ENCODE peak calls at places on chromosome 20, in ten cellular contexts. E is GM03348; Z is renal cortical epithelial cell; I is ELR; F is stimulated activated CD4-positive, alpha-beta T cell treated with anti-CD3 and anti-CD28 coated beads, Interleukin-1b, Interleukin-23, amount 100 ng/mL, for 48 hours; V is heart left ventricle; U is T-helper 2 cell; D is NCI-H1436; K is posterior vena cava; T is T-helper 9 cell. N is an unnamed sample.

GRCh38 chr20:35398660-35399144 is 13.1 kb downstream of the UQCC1 start:
- DNase-seq in I (no peak), U (no peak), D (no peak), F (no peak), T (no peak), V (no peak), K (no peak), E (peak), Z (no peak), N (no peak)

GRCh38 chr20:52129611-52130010 is 62.0 kb downstream of the ZFP64 start:
- DNase-seq in K (no peak), U (no peak), V (no peak), T (no peak), F (no peak), E (no peak), D (no peak), I (peak), Z (no peak), N (no peak)

GRCh38 chr20:64250027-64250426 is 5.5 kb upstream of the PCMTD2 start:
- DNase-seq in E (no peak), V (no peak), Z (no peak), D (no peak), I (no peak), U (no peak), T (no peak), F (no peak), K (no peak), N (no peak)

GRCh38 chr20:34553366-34553867 is 5.1 kb upstream of the MAP1LC3A start:
- DNase-seq in E (no peak), K (no peak), I (no peak), U (no peak), D (no peak), T (no peak), V (no peak), F (no peak), Z (no peak), N (no peak)

GRCh38 chr20:20603339-20603990 is 109.0 kb downstream of the RALGAPA2 start:
- DNase-seq in E (no peak), T (no peak), F (no peak), I (no peak), K (no peak), D (peak), V (no peak), Z (peak), U (no peak), N (no peak)

GRCh38 chr20:16293590-16293989 is 279.7 kb downstream of the KIF16B start:
- DNase-seq in D (no peak), F (no peak), V (no peak), T (no peak), E (no peak), I (no peak), K (no peak), Z (peak), U (no peak), N (no peak)

GRCh38 chr20:47320990-47321805 is 35.3 kb downstream of the ZMYND8 start:
- DNase-seq in T (no peak), U (no peak), E (no peak), D (no peak), K (no peak), V (no peak), F (no peak), Z (peak), I (no peak), N (peak)

GRCh38 chr20:25300496-25301170 is 52.7 kb downstream of the PYGB start:
- DNase-seq in Z (peak), K (no peak), D (no peak), T (no peak), E (no peak), V (peak), U (no peak), I (peak), F (no peak), N (no peak)

GRCh38 chr20:33443512-33444239 is at the start of gene SNTA1:
- DNase-seq in K (peak), D (peak), T (peak), I (peak), F (peak), Z (peak), V (peak), E (peak), U (peak), N (peak)

GRCh38 chr20:32091888-32092346 is 17.6 kb upstream of the TM9SF4 start:
- DNase-seq in T (peak), K (peak), D (peak), E (peak), U (peak), Z (peak), F (peak), V (peak), I (peak), N (peak)